ENCODE peak calls at places on chromosomes 13 and 19, in seven cellular contexts. One of them, this sample, is unnamed.

GRCh38 chr13:111912991-111913781 is 153.8 kb upstream of the SOX1 start:
- DNase-seq in HFFc6: no peak
- DNase-seq in left ventricle myocardium inferior: no peak
- DNase-seq in lower lobe of right lung: no peak
- DNase-seq in prostate gland: no peak
- DNase-seq in pancreas: no peak
- DNase-seq in WTC11: peak
- DNase-seq in this sample: no peak

GRCh38 chr13:41032646-41033396 is 13.7 kb upstream of the ELF1 start:
- DNase-seq in lower lobe of right lung: no peak
- DNase-seq in pancreas: no peak
- DNase-seq in HFFc6: no peak
- DNase-seq in left ventricle myocardium inferior: no peak
- DNase-seq in WTC11: no peak
- DNase-seq in prostate gland: no peak
- DNase-seq in this sample: peak

GRCh38 chr19:2274937-2275535 is 6.9 kb downstream of the PEAK3 start:
- DNase-seq in HFFc6: peak
- DNase-seq in WTC11: peak
- DNase-seq in left ventricle myocardium inferior: peak
- DNase-seq in lower lobe of right lung: peak
- DNase-seq in pancreas: peak
- DNase-seq in prostate gland: no peak
- DNase-seq in this sample: peak

GRCh38 chr19:15249912-15250634 is 17.8 kb upstream of the EPHX3 start:
- DNase-seq in HFFc6: peak
- DNase-seq in WTC11: no peak
- DNase-seq in lower lobe of right lung: no peak
- DNase-seq in prostate gland: no peak
- DNase-seq in left ventricle myocardium inferior: peak
- DNase-seq in pancreas: peak
- DNase-seq in this sample: no peak

GRCh38 chr19:2188708-2189385 is 25.1 kb downstream of the DOT1L start:
- DNase-seq in WTC11: no peak
- DNase-seq in pancreas: no peak
- DNase-seq in HFFc6: peak
- DNase-seq in prostate gland: no peak
- DNase-seq in left ventricle myocardium inferior: no peak
- DNase-seq in lower lobe of right lung: no peak
- DNase-seq in this sample: no peak

GRCh38 chr19:793775-794174 is 3.5 kb upstream of the PTBP1 start:
- DNase-seq in pancreas: no peak
- DNase-seq in WTC11: no peak
- DNase-seq in lower lobe of right lung: no peak
- DNase-seq in HFFc6: no peak
- DNase-seq in left ventricle myocardium inferior: no peak
- DNase-seq in prostate gland: no peak
- DNase-seq in this sample: no peak

GRCh38 chr13:26926371-26926770 is 165.8 kb upstream of the GPR12 start:
- DNase-seq in lower lobe of right lung: no peak
- DNase-seq in left ventricle myocardium inferior: no peak
- DNase-seq in HFFc6: no peak
- DNase-seq in WTC11: no peak
- DNase-seq in prostate gland: no peak
- DNase-seq in pancreas: no peak
- DNase-seq in this sample: no peak

GRCh38 chr19:55459950-55460657 is 1.3 kb downstream of the ISOC2 start:
- DNase-seq in left ventricle myocardium inferior: no peak
- DNase-seq in lower lobe of right lung: no peak
- DNase-seq in HFFc6: peak
- DNase-seq in WTC11: no peak
- DNase-seq in prostate gland: no peak
- DNase-seq in pancreas: no peak
- DNase-seq in this sample: no peak

GRCh38 chr13:93248627-93249047 is 22.0 kb downstream of the GPC6 start:
- DNase-seq in lower lobe of right lung: peak
- DNase-seq in left ventricle myocardium inferior: no peak
- DNase-seq in HFFc6: peak
- DNase-seq in pancreas: peak
- DNase-seq in WTC11: peak
- DNase-seq in prostate gland: peak
- DNase-seq in this sample: no peak

GRCh38 chr13:108375034-108375433 is 105.5 kb downstream of the TNFSF13B start:
- DNase-seq in pancreas: no peak
- DNase-seq in WTC11: no peak
- DNase-seq in lower lobe of right lung: no peak
- DNase-seq in left ventricle myocardium inferior: no peak
- DNase-seq in HFFc6: no peak
- DNase-seq in prostate gland: no peak
- DNase-seq in this sample: no peak

GRCh38 chr13:90547272-90547790 is 800.2 kb upstream of the MIR17HG start:
- DNase-seq in prostate gland: no peak
- DNase-seq in WTC11: no peak
- DNase-seq in lower lobe of right lung: no peak
- DNase-seq in left ventricle myocardium inferior: no peak
- DNase-seq in HFFc6: no peak
- DNase-seq in pancreas: no peak
- DNase-seq in this sample: no peak

GRCh38 chr19:18488838-18489626 is 32.8 kb downstream of the ELL start:
- DNase-seq in lower lobe of right lung: no peak
- DNase-seq in left ventricle myocardium inferior: no peak
- DNase-seq in pancreas: peak
- DNase-seq in prostate gland: no peak
- DNase-seq in HFFc6: no peak
- DNase-seq in WTC11: peak
- DNase-seq in this sample: no peak

GRCh38 chr19:13633109-13633508 is 126.8 kb upstream of the CACNA1A start:
- DNase-seq in lower lobe of right lung: no peak
- DNase-seq in HFFc6: peak
- DNase-seq in left ventricle myocardium inferior: no peak
- DNase-seq in pancreas: peak
- DNase-seq in WTC11: no peak
- DNase-seq in prostate gland: no peak
- DNase-seq in this sample: no peak

GRCh38 chr13:85140192-85140591 is 659.0 kb downstream of the SLITRK6 start:
- DNase-seq in pancreas: no peak
- DNase-seq in HFFc6: no peak
- DNase-seq in WTC11: no peak
- DNase-seq in prostate gland: no peak
- DNase-seq in lower lobe of right lung: no peak
- DNase-seq in left ventricle myocardium inferior: no peak
- DNase-seq in this sample: no peak

GRCh38 chr19:41935781-41936415 is 7.6 kb upstream of the ERFL start:
- DNase-seq in WTC11: no peak
- DNase-seq in prostate gland: no peak
- DNase-seq in HFFc6: no peak
- DNase-seq in pancreas: no peak
- DNase-seq in left ventricle myocardium inferior: no peak
- DNase-seq in lower lobe of right lung: no peak
- DNase-seq in this sample: no peak

GRCh38 chr19:8697671-8698432 is 743 bp downstream of the ACTL9 start:
- DNase-seq in left ventricle myocardium inferior: no peak
- DNase-seq in HFFc6: no peak
- DNase-seq in WTC11: peak
- DNase-seq in pancreas: no peak
- DNase-seq in lower lobe of right lung: no peak
- DNase-seq in prostate gland: no peak
- DNase-seq in this sample: no peak

GRCh38 chr13:77143325-77143907 is 116.5 kb upstream of the FBXL3 start:
- DNase-seq in prostate gland: peak
- DNase-seq in WTC11: no peak
- DNase-seq in pancreas: no peak
- DNase-seq in HFFc6: no peak
- DNase-seq in lower lobe of right lung: no peak
- DNase-seq in left ventricle myocardium inferior: no peak
- DNase-seq in this sample: no peak

GRCh38 chr13:43132228-43132627 is 108.8 kb downstream of the DNAJC15 start:
- DNase-seq in WTC11: peak
- DNase-seq in prostate gland: peak
- DNase-seq in pancreas: no peak
- DNase-seq in left ventricle myocardium inferior: no peak
- DNase-seq in lower lobe of right lung: no peak
- DNase-seq in HFFc6: no peak
- DNase-seq in this sample: no peak

DNA sequence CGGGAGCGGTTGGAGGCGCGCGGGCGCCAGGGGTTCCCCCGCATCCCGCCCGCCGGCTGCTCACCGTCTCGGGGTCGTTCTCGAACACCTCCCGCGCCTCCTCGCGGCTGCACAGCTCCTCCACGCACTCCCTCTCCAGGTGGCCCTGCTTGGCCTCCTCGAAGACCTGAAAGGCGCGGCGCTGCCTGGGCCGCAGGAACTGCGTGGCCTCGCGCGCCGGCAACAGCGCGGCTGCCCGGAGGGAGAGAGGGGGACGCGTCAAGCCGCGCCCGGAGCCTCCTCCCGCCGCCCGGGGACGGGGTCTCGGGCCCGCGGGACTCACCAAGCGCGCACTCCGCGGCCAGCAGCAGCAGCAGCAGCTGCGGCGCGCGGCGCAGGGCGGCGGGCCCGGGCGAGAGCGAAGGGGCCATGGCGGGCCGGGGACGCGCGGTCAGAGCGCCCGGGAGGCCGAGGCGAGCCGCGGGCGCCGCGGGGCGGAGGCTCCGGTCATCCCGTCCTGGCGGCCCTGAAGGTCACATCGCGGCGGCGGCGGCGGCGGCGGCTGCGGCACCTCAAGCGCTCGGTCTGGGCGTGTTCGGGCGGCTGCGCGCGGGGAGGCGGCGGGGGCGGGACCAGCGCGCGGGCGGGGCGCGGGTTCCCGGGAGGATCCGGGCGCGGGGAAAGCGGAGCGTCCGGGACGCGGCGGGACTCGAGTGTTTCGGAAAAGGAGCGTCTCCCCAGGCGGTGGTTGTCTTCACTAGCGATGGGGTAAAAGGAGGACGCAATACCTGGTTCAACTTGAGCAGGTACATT is at the start of gene GAS6:
- DNase-seq in HFFc6: peak
- DNase-seq in prostate gland: peak
- DNase-seq in WTC11: peak
- DNase-seq in pancreas: peak
- DNase-seq in left ventricle myocardium inferior: peak
- DNase-seq in lower lobe of right lung: peak
- DNase-seq in this sample: no peak
- TF ChIP-seq CTCF in HFFc6: peak
- TF ChIP-seq CTCF in prostate gland: no peak
- TF ChIP-seq CTCF in WTC11: no peak
- TF ChIP-seq CTCF in pancreas: no peak
- TF ChIP-seq CTCF in left ventricle myocardium inferior: peak
- TF ChIP-seq CTCF in lower lobe of right lung: no peak
- TF ChIP-seq CTCF in this sample: no peak

GRCh38 chr13:42041017-42041683 is 7.3 kb upstream of the DGKH start:
- DNase-seq in pancreas: no peak
- DNase-seq in lower lobe of right lung: peak
- DNase-seq in prostate gland: peak
- DNase-seq in HFFc6: peak
- DNase-seq in WTC11: peak
- DNase-seq in left ventricle myocardium inferior: peak
- DNase-seq in this sample: no peak

GRCh38 chr13:42038661-42039456 is 9.6 kb upstream of the DGKH start:
- DNase-seq in pancreas: no peak
- DNase-seq in prostate gland: no peak
- DNase-seq in left ventricle myocardium inferior: no peak
- DNase-seq in lower lobe of right lung: peak
- DNase-seq in WTC11: no peak
- DNase-seq in HFFc6: peak
- DNase-seq in this sample: no peak

GRCh38 chr13:42039457-42039945 is 8.9 kb upstream of the DGKH start:
- DNase-seq in left ventricle myocardium inferior: no peak
- DNase-seq in WTC11: no peak
- DNase-seq in pancreas: no peak
- DNase-seq in prostate gland: peak
- DNase-seq in HFFc6: no peak
- DNase-seq in lower lobe of right lung: no peak
- DNase-seq in this sample: no peak

GRCh38 chr13:42040730-42041016 is 7.8 kb upstream of the DGKH start:
- DNase-seq in pancreas: no peak
- DNase-seq in prostate gland: no peak
- DNase-seq in left ventricle myocardium inferior: no peak
- DNase-seq in WTC11: no peak
- DNase-seq in lower lobe of right lung: no peak
- DNase-seq in HFFc6: no peak
- DNase-seq in this sample: no peak

GRCh38 chr13:42039946-42040729 is 8.3 kb upstream of the DGKH start:
- DNase-seq in pancreas: peak
- DNase-seq in HFFc6: peak
- DNase-seq in left ventricle myocardium inferior: peak
- DNase-seq in WTC11: peak
- DNase-seq in prostate gland: peak
- DNase-seq in lower lobe of right lung: peak
- DNase-seq in this sample: peak
- TF ChIP-seq CTCF in pancreas: no peak
- TF ChIP-seq CTCF in HFFc6: no peak
- TF ChIP-seq CTCF in left ventricle myocardium inferior: no peak
- TF ChIP-seq CTCF in WTC11: no peak
- TF ChIP-seq CTCF in prostate gland: peak
- TF ChIP-seq CTCF in lower lobe of right lung: no peak
- TF ChIP-seq CTCF in this sample: no peak

DNA sequence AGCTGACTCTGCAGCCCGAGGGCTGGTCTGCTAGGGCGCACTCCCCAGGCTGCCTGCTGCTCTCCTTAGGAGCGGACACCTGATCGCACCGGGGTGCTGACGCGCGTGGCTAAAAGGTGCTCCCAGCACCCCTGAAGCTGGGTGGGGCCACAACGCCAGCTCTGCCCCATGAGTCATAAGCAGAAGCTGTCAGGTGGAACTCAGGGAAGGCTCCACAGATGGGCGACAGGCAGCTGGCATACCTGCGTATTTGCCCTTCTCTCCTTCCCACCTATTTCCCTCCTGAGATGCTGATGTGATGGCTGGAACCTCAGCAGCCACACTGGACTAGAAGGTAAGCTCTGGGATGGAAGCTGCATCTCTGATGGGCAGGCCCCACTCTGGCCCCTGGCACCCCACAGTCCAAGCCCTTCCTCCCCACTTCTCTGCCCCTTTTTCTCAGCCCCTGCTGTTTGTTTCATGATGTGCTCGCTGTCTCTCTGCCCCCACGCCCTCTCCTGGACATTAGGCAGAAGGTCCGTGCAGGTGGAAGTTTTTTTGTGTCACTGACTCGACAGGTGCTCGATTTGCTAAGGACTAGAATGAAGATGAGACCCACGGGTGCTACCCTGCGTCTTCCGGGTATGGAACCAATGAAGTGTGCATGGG is 30.3 kb upstream of the CACTIN start:
- DNase-seq in HFFc6: no peak
- DNase-seq in left ventricle myocardium inferior: no peak
- DNase-seq in lower lobe of right lung: no peak
- DNase-seq in pancreas: no peak
- DNase-seq in WTC11: no peak
- DNase-seq in prostate gland: no peak
- DNase-seq in this sample: no peak
- TF ChIP-seq CTCF in HFFc6: peak
- TF ChIP-seq CTCF in left ventricle myocardium inferior: no peak
- TF ChIP-seq CTCF in lower lobe of right lung: no peak
- TF ChIP-seq CTCF in pancreas: no peak
- TF ChIP-seq CTCF in WTC11: no peak
- TF ChIP-seq CTCF in prostate gland: no peak
- TF ChIP-seq CTCF in this sample: no peak

GRCh38 chr19:50162988-50163387 is at the start of gene IZUMO2:
- DNase-seq in lower lobe of right lung: no peak
- DNase-seq in HFFc6: no peak
- DNase-seq in pancreas: no peak
- DNase-seq in WTC11: peak
- DNase-seq in prostate gland: no peak
- DNase-seq in left ventricle myocardium inferior: no peak
- DNase-seq in this sample: no peak
- TF ChIP-seq CTCF in lower lobe of right lung: no peak
- TF ChIP-seq CTCF in HFFc6: no peak
- TF ChIP-seq CTCF in pancreas: no peak
- TF ChIP-seq CTCF in WTC11: no peak
- TF ChIP-seq CTCF in prostate gland: no peak
- TF ChIP-seq CTCF in left ventricle myocardium inferior: no peak
- TF ChIP-seq CTCF in this sample: no peak

This sample was measured in CD14-positive monocyte.